ENCODE peak calls at places on chromosomes 6 and 20, in four cellular contexts. X, S, R and P are unnamed samples.

GRCh38 chr20:34703573-34704176 is 469 bp upstream of the TP53INP2 start:
- DNase-seq in X (no peak), S (no peak), R (peak; percentile 38), P (peak; percentile 41)

GRCh38 chr20:44419131-44419844 is 56.4 kb upstream of the TTPAL start:
- DNase-seq in X (no peak), S (no peak), R (no peak), P (no peak)

GRCh38 chr6:118506071-118506638 is 41.9 kb upstream of the PLN start:
- DNase-seq in X (no peak), S (no peak), R (no peak), P (no peak)

GRCh38 chr20:59055302-59055701 is 12.7 kb upstream of the PRELID3B start:
- DNase-seq in X (no peak), S (no peak), R (peak; percentile 33), P (no peak)

GRCh38 chr6:36777806-36778205 is 61.4 kb downstream of the CPNE5 start:
- DNase-seq in X (no peak), S (no peak), R (no peak), P (no peak)

GRCh38 chr6:5126214-5126613 is 41.1 kb downstream of the PPP1R3G start:
- DNase-seq in X (no peak), S (no peak), R (no peak), P (no peak)

GRCh38 chr20:48100483-48100882 is 315.2 kb upstream of the SULF2 start:
- DNase-seq in X (no peak), S (no peak), R (no peak), P (no peak)

GRCh38 chr6:38262609-38263008 is 377.1 kb downstream of the BTBD9 start:
- DNase-seq in X (no peak), S (no peak), R (no peak), P (no peak)

GRCh38 chr20:5923493-5923892 is 26.8 kb downstream of the TRMT6 start:
- DNase-seq in X (no peak), S (no peak), R (no peak), P (no peak)

GRCh38 chr20:40279390-40279789 is 409.6 kb downstream of the MAFB start:
- DNase-seq in X (peak; percentile 33), S (no peak), R (no peak), P (no peak)

GRCh38 chr20:20614391-20614790 is 98.1 kb downstream of the RALGAPA2 start:
- DNase-seq in X (no peak), S (no peak), R (no peak), P (no peak)

GRCh38 chr6:12064538-12064937 is 52.4 kb downstream of the HIVEP1 start:
- DNase-seq in X (no peak), S (no peak), R (no peak), P (no peak)

GRCh38 chr20:7714549-7714948 is 225.7 kb downstream of the HAO1 start:
- DNase-seq in X (no peak), S (no peak), R (no peak), P (no peak)
- TF ChIP-seq CTCF in X (no peak), S (no peak), R (no peak), P (no peak)

DNA sequence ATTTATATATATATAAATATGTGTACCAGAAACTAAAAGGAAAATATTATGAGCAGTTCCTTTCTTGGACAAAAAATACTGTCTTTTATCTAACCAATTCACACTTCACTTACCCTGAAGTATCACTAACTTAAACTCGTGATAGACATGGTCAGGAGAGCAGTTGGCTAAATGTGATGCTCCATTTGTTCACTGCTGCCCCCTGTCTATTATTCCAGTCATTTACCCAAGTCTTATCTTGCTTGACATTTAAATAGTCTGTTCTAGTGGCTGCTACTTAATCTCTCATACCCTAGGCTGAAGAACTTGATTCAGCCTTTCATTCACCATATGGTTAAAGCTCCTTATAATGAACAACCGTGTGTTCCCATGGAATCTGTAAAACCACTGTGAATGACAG is 789.6 kb upstream of the EYS start:
- DNase-seq in X (no peak), S (no peak), R (peak; percentile 13), P (no peak)
- TF ChIP-seq CTCF in X (no peak), S (no peak), R (peak; percentile 63), P (peak; percentile 71)

GRCh38 chr6:163707385-163708355 is 293.2 kb downstream of the QKI start:
- DNase-seq in X (no peak), S (no peak), R (peak; percentile 77), P (no peak)
- TF ChIP-seq CTCF in X (no peak), S (no peak), R (peak; percentile 68), P (no peak)

GRCh38 chr20:955111-955510 is 39.0 kb upstream of the ANGPT4 start:
- DNase-seq in X (no peak), S (no peak), R (no peak), P (no peak)

GRCh38 chr20:958936-959815 is 42.9 kb downstream of the RSPO4 start:
- DNase-seq in X (no peak), S (no peak), R (no peak), P (no peak)

GRCh38 chr20:956330-956951 is 40.3 kb upstream of the ANGPT4 start:
- DNase-seq in X (peak; percentile 36), S (peak; percentile 66), R (peak; percentile 73), P (peak; percentile 84)

GRCh38 chr20:955656-956055 is 39.5 kb upstream of the ANGPT4 start:
- DNase-seq in X (no peak), S (no peak), R (no peak), P (no peak)

DNA sequence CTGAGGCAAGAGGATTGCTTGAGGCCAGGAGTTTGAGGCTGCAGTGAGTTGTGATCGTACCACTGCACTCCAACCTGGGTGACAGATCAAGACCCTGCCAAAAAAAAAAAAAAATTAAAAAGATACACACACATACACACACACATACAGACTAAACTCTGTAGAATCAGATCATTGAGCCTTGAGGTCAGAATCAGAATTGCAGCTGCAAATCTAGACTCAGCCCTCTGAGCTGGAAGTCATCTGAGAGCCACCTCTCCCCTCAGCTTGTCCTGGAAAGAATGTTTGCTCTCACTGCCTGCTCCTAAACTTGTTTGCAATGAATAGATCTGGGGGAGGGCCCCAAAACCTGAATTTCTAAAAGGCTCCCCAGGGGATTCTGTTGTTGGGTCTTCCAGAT is 41.4 kb upstream of the ANGPT4 start:
- DNase-seq in X (no peak), S (no peak), R (no peak), P (no peak)
- TF ChIP-seq CTCF in X (no peak), S (no peak), R (no peak), P (peak; percentile 48)

DNA sequence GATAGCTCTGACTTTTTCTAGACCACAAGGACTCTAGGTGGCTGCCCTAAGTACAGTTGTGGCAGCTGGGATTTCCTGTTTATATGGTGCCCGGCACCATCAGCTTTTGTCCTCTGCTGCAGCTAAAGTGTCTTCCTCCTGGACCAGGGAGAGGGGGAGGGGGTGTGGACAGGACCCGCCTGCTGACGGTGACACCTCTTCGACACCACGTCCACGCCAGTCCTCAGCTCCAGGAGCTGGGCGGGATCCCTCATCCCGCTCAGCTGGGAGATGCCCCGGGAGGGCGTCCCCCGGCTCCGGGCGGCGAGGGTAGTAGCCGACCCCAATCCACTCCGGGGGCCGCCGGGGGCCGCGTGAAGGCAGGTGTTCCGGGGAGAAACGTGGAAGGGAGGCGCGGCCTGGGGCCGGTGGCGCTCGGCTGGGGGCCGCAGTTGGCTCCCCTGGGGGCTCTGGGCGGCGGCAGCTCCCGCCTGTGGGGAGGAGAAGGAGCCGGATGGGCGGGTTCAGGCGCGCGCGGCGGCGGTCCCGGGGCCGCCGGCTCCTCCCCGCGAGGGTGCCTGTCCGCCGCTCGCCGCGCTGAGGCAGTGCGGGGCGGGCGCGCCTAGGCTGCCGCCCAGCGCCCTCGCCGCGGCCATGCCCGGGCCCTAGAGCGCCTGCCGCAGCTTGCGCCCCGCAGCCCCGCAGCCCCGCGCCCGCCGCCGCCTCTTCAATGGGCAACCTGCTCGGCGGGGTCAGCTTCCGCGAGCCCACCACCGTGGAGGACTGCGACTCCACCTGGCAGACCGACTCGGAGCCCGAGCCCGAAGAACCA is at the start of gene OGFRL1:
- DNase-seq in X (peak; percentile 76), S (peak; percentile 27), R (peak; percentile 92), P (peak; percentile 81)
- TF ChIP-seq CTCF in X (no peak), S (no peak), R (peak; percentile 27), P (no peak)

GRCh38 chr6:29753309-29753644 is 30.0 kb downstream of the HLA-F start:
- DNase-seq in X (no peak), S (no peak), R (no peak), P (no peak)
- TF ChIP-seq CTCF in X (no peak), S (no peak), R (no peak), P (peak; percentile 37)